ENCODE peak calls at places on chromosomes 4 and X, in five cellular contexts. One of them, this sample, is unnamed.

GRCh38 chr4:126627255-126627654 is 1005.5 kb upstream of the INTU start:
- DNase-seq in H1: no peak
- DNase-seq in IMR-90: peak; percentile 38
- DNase-seq in mesendoderm: peak; percentile 39
- DNase-seq in H9: no peak
- DNase-seq in this sample: peak; percentile 1

GRCh38 chr4:46124773-46125172 is 919 bp upstream of the GABRG1 start:
- DNase-seq in H1: no peak
- DNase-seq in IMR-90: no peak
- DNase-seq in mesendoderm: peak; percentile 74
- DNase-seq in H9: peak; percentile 65
- DNase-seq in this sample: peak; percentile 79

GRCh38 chr4:42397256-42397634 is at the start of gene SHISA3:
- DNase-seq in H1: no peak
- DNase-seq in IMR-90: no peak
- DNase-seq in mesendoderm: peak; percentile 87
- DNase-seq in H9: peak; percentile 70
- DNase-seq in this sample: no peak

GRCh38 chr4:132642196-132642817 is 506.8 kb upstream of the PCDH10 start:
- DNase-seq in H1: peak; percentile 34
- DNase-seq in IMR-90: peak; percentile 12
- DNase-seq in mesendoderm: peak; percentile 76
- DNase-seq in H9: peak; percentile 55
- DNase-seq in this sample: peak; percentile 53

GRCh38 chr4:64713256-64713840 is 304.1 kb upstream of the TECRL start:
- DNase-seq in H1: no peak
- DNase-seq in IMR-90: peak; percentile 4
- DNase-seq in mesendoderm: peak; percentile 67
- DNase-seq in H9: no peak
- DNase-seq in this sample: no peak

GRCh38 chr4:149961876-149962597 is 116.2 kb upstream of the DCLK2 start:
- DNase-seq in H1: no peak
- DNase-seq in IMR-90: peak; percentile 83
- DNase-seq in mesendoderm: no peak
- DNase-seq in H9: no peak
- DNase-seq in this sample: no peak

GRCh38 chrX:153775631-153776595 is 4.9 kb upstream of the SRPK3 start:
- DNase-seq in H1: no peak
- DNase-seq in IMR-90: no peak
- DNase-seq in mesendoderm: no peak
- DNase-seq in H9: no peak
- DNase-seq in this sample: no peak

GRCh38 chr4:15577508-15577907 is 77.6 kb downstream of the FBXL5 start:
- DNase-seq in H1: no peak
- DNase-seq in IMR-90: peak; percentile 67
- DNase-seq in mesendoderm: no peak
- DNase-seq in H9: no peak
- DNase-seq in this sample: no peak

GRCh38 chr4:89242864-89243740 is 64.5 kb downstream of the GPRIN3 start:
- DNase-seq in H1: no peak
- DNase-seq in IMR-90: no peak
- DNase-seq in mesendoderm: no peak
- DNase-seq in H9: no peak
- DNase-seq in this sample: no peak

GRCh38 chrX:24646745-24647182 is 383 bp downstream of the PCYT1B start:
- DNase-seq in H1: peak; percentile 2
- DNase-seq in IMR-90: no peak
- DNase-seq in mesendoderm: no peak
- DNase-seq in H9: peak; percentile 76
- DNase-seq in this sample: peak; percentile 37

GRCh38 chrX:21958888-21959287 is 18.4 kb downstream of the SMS start:
- DNase-seq in H1: no peak
- DNase-seq in IMR-90: peak; percentile 48
- DNase-seq in mesendoderm: no peak
- DNase-seq in H9: no peak
- DNase-seq in this sample: no peak

GRCh38 chr4:74109116-74109791 is 10.3 kb upstream of the CXCL2 start:
- DNase-seq in H1: peak; percentile 21
- DNase-seq in IMR-90: peak; percentile 97
- DNase-seq in mesendoderm: peak; percentile 96
- DNase-seq in H9: peak; percentile 62
- DNase-seq in this sample: no peak

GRCh38 chrX:153411988-153412574 is 809 bp downstream of the ZFP92 start:
- DNase-seq in H1: no peak
- DNase-seq in IMR-90: no peak
- DNase-seq in mesendoderm: no peak
- DNase-seq in H9: no peak
- DNase-seq in this sample: no peak

GRCh38 chr4:113050361-113050760 is 908 bp downstream of the ANK2 start:
- DNase-seq in H1: peak; percentile 9
- DNase-seq in IMR-90: no peak
- DNase-seq in mesendoderm: peak; percentile 30
- DNase-seq in H9: no peak
- DNase-seq in this sample: no peak

GRCh38 chr4:8355864-8356565 is 84.5 kb downstream of the ACOX3 start:
- DNase-seq in H1: no peak
- DNase-seq in IMR-90: peak; percentile 31
- DNase-seq in mesendoderm: peak; percentile 12
- DNase-seq in H9: peak; percentile 24
- DNase-seq in this sample: no peak

GRCh38 chr4:7070729-7071511 is 3.1 kb upstream of the GRPEL1 start:
- DNase-seq in H1: peak; percentile 79
- DNase-seq in IMR-90: peak; percentile 54
- DNase-seq in mesendoderm: peak; percentile 88
- DNase-seq in H9: peak; percentile 93
- DNase-seq in this sample: peak; percentile 70

GRCh38 chr4:107520368-107520767 is 199.7 kb downstream of the PAPSS1 start:
- DNase-seq in H1: no peak
- DNase-seq in IMR-90: no peak
- DNase-seq in mesendoderm: no peak
- DNase-seq in H9: no peak
- DNase-seq in this sample: no peak

GRCh38 chrX:109902665-109903064 is 100.2 kb upstream of the TMEM164 start:
- DNase-seq in H1: no peak
- DNase-seq in IMR-90: peak; percentile 61
- DNase-seq in mesendoderm: no peak
- DNase-seq in H9: no peak
- DNase-seq in this sample: no peak

GRCh38 chr4:40980318-40980883 is 230.6 kb downstream of the NSUN7 start:
- DNase-seq in H1: no peak
- DNase-seq in IMR-90: no peak
- DNase-seq in mesendoderm: peak; percentile 42
- DNase-seq in H9: no peak
- DNase-seq in this sample: no peak

GRCh38 chr4:83326546-83326945 is 8.1 kb downstream of the HPSE start:
- DNase-seq in H1: no peak
- DNase-seq in IMR-90: no peak
- DNase-seq in mesendoderm: no peak
- DNase-seq in H9: no peak
- DNase-seq in this sample: no peak

GRCh38 chr4:161448550-161449180 is 715.1 kb downstream of the FSTL5 start:
- DNase-seq in H1: no peak
- DNase-seq in IMR-90: no peak
- DNase-seq in mesendoderm: no peak
- DNase-seq in H9: no peak
- DNase-seq in this sample: no peak

GRCh38 chr4:181674315-181674714 is 568.9 kb upstream of the TENM3 start:
- DNase-seq in H1: no peak
- DNase-seq in IMR-90: peak; percentile 62
- DNase-seq in mesendoderm: no peak
- DNase-seq in H9: no peak
- DNase-seq in this sample: no peak

GRCh38 chrX:118550792-118551191 is 55.2 kb downstream of the DOCK11 start:
- DNase-seq in H1: no peak
- DNase-seq in IMR-90: peak; percentile 28
- DNase-seq in mesendoderm: no peak
- DNase-seq in H9: no peak
- DNase-seq in this sample: no peak

GRCh38 chrX:1784773-1785172 is 169.9 kb downstream of the ASMT start:
- DNase-seq in H1: no peak
- DNase-seq in IMR-90: no peak
- DNase-seq in mesendoderm: no peak
- DNase-seq in H9: no peak
- DNase-seq in this sample: no peak

GRCh38 chr4:165532976-165533375 is 154.2 kb downstream of the CPE start:
- DNase-seq in H1: no peak
- DNase-seq in IMR-90: no peak
- DNase-seq in mesendoderm: peak; percentile 51
- DNase-seq in H9: no peak
- DNase-seq in this sample: no peak

GRCh38 chr4:13966241-13967195 is 339.0 kb upstream of the BOD1L1 start:
- DNase-seq in H1: no peak
- DNase-seq in IMR-90: peak; percentile 82
- DNase-seq in mesendoderm: peak; percentile 58
- DNase-seq in H9: no peak
- DNase-seq in this sample: no peak

GRCh38 chr4:13968723-13969122 is 341.2 kb upstream of the BOD1L1 start:
- DNase-seq in H1: no peak
- DNase-seq in IMR-90: peak; percentile 66
- DNase-seq in mesendoderm: no peak
- DNase-seq in H9: no peak
- DNase-seq in this sample: no peak

DNA sequence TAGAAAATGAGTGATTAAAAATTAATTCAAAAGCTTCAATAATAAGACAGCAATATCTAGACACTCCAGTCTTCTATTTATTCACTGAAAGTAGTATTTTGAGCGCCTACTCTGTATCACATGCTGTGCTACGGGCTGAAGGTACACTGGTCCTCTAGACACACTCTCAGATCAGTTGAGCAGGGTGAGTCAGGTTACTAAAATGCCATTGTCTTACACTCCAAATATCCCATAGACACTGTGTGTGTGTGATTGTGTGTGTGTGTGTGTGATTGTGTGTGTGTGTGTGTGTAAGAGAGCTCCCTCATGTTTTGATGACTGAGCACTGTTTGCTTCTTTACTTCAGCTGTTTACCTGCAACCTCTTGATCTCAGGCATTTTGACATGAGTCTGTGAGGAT is 342.8 kb upstream of the BOD1L1 start:
- DNase-seq in H1: no peak
- DNase-seq in IMR-90: peak; percentile 26
- DNase-seq in mesendoderm: peak; percentile 32
- DNase-seq in H9: no peak
- DNase-seq in this sample: no peak
- H4K8ac ChIP-seq in H1: no peak overlapping the region
- H4K8ac ChIP-seq in IMR-90: no peak overlapping the region
- H4K8ac ChIP-seq in mesendoderm: no peak overlapping the region
- H4K8ac ChIP-seq in H9: no peak overlapping the region
- H4K8ac ChIP-seq in this sample: no peak overlapping the region

DNA sequence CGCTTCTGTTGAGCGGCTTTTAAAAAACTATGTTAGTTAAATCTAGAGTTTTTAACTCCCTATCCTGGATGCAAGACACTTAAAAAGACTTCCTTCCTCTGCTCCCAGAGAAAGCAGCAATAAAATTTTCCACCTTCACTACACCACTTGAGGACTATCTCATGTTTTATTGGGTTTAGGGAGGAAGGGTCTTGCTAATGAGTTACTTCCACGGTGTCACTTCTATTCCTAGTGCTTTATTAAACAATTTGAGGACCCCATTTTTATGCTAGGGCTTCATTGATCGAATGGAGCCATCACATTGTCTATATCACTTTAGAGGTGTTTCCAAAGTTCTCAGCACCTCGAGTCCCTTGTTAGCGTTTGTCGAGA is 3.7 kb upstream of the STIM2 start:
- DNase-seq in H1: no peak
- DNase-seq in IMR-90: no peak
- DNase-seq in mesendoderm: no peak
- DNase-seq in H9: no peak
- DNase-seq in this sample: no peak
- H4K8ac ChIP-seq in H1: no peak overlapping the region
- H4K8ac ChIP-seq in IMR-90: peak overlapping the region; percentile 49
- H4K8ac ChIP-seq in mesendoderm: no peak overlapping the region
- H4K8ac ChIP-seq in H9: no peak overlapping the region
- H4K8ac ChIP-seq in this sample: no peak overlapping the region

DNA sequence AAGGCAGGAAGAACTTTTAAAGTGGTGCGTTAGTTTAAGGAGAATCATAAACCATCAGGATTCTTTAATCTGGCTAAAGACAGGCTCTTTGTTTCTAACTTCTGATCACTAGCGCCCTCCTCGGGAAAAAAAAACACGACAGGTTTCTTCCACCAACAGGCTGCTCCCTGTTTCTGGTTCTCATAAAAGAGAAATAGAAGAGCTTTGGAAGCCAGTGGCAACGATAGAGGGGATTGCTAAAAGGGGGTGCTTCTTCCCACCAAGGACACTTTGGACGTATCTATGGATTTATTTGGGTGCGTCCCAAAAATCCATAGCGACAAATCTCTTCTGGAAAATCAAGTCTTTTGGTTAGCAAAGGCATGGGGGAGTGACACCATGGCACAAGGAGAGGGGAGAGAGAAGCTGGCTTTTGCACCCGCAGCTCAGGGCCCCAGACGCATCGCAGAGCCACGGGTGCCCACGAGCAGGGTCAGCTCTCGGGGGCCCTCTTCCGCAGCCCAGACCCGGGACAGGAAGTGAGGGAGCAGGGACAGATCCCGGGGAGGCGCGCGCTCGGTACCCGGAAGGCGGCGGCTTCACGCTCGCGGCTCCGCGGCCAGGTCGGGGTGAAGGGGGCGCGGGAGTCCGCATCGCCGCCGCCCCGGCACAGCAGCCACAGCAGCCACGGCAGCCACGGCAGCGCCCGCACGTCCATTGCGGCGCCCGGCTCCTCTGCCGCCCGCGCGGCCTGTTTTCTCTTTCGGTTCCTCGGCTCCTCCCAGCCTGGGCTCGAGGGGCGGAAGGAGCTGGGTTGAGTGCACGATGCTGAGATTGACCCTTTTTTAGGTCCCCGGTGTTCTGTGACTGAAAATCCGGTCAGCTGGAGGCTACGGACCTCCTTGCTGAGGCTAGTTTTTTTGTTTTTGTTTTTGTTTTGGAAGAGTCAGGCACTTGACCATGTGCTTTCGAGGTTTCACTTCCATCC is at the start of gene CTSO:
- DNase-seq in H1: no peak
- DNase-seq in IMR-90: peak; percentile 85
- DNase-seq in mesendoderm: peak; percentile 82
- DNase-seq in H9: peak; percentile 68
- DNase-seq in this sample: peak; percentile 48
- H4K8ac ChIP-seq in H1: peak within 1 kb of the TSS; percentile 94
- H4K8ac ChIP-seq in IMR-90: peak within 1 kb of the TSS; percentile 94
- H4K8ac ChIP-seq in mesendoderm: peak within 1 kb of the TSS; percentile 87
- H4K8ac ChIP-seq in H9: no peak within 1 kb of the TSS
- H4K8ac ChIP-seq in this sample: peak within 1 kb of the TSS; percentile 92

GRCh38 chr4:152535903-152536544 is at the start of gene FBXW7:
- DNase-seq in H1: peak; percentile 93
- DNase-seq in IMR-90: peak; percentile 99
- DNase-seq in mesendoderm: peak; percentile 100
- DNase-seq in H9: peak; percentile 99
- DNase-seq in this sample: peak; percentile 100

GRCh38 chr4:152537881-152538280 is 2.0 kb upstream of the FBXW7 start:
- DNase-seq in H1: no peak
- DNase-seq in IMR-90: no peak
- DNase-seq in mesendoderm: no peak
- DNase-seq in H9: no peak
- DNase-seq in this sample: no peak

GRCh38 chr4:152535236-152535902 is 523 bp downstream of the FBXW7 start:
- DNase-seq in H1: no peak
- DNase-seq in IMR-90: no peak
- DNase-seq in mesendoderm: no peak
- DNase-seq in H9: no peak
- DNase-seq in this sample: no peak

GRCh38 chr4:152534541-152535231 is 1.2 kb downstream of the FBXW7 start:
- DNase-seq in H1: no peak
- DNase-seq in IMR-90: no peak
- DNase-seq in mesendoderm: peak; percentile 60
- DNase-seq in H9: peak; percentile 35
- DNase-seq in this sample: no peak

GRCh38 chr4:152536545-152537182 is 772 bp upstream of the FBXW7 start:
- DNase-seq in H1: no peak
- DNase-seq in IMR-90: peak; percentile 37
- DNase-seq in mesendoderm: no peak
- DNase-seq in H9: no peak
- DNase-seq in this sample: no peak
- H4K8ac ChIP-seq in H1: peak overlapping the region; percentile 94
- H4K8ac ChIP-seq in IMR-90: peak overlapping the region; percentile 75
- H4K8ac ChIP-seq in mesendoderm: no peak overlapping the region
- H4K8ac ChIP-seq in H9: peak overlapping the region; percentile 70
- H4K8ac ChIP-seq in this sample: no peak overlapping the region